ENCODE peak calls at places on chromosomes 1 and 21, in eight cellular contexts. T is endothelial cell of umbilical vein, P is fibroblast of lung, E is breast epithelium, G is stomach, L is GM23338, U is GM12878, H is adrenal gland. R is an unnamed sample. For H3K4me1, the result is how much of the 10 kb centered on the place peaks cover.

GRCh38 chr1:77037990-77038389 is 170.7 kb downstream of the ST6GALNAC5 start:
- DNase-seq in T (no peak), P (no peak), E (no peak), G (no peak), L (no peak), U (no peak), H (no peak), R (no peak)

GRCh38 chr21:35375115-35375514 is 326.0 kb upstream of the RUNX1 start:
- DNase-seq in T (peak), P (peak), E (no peak), G (no peak), L (no peak), U (no peak), H (no peak), R (no peak)

GRCh38 chr21:44279621-44280260 is 5.9 kb upstream of the AIRE start:
- DNase-seq in T (no peak), P (no peak), E (no peak), G (no peak), L (no peak), U (no peak), H (no peak), R (peak)

GRCh38 chr1:173187838-173188237 is 19.3 kb downstream of the TNFSF4 start:
- DNase-seq in T (no peak), P (no peak), E (no peak), G (no peak), L (no peak), U (no peak), H (no peak), R (no peak)

GRCh38 chr1:211551628-211552465 is 27.1 kb downstream of the SLC30A1 start:
- DNase-seq in T (peak), P (peak), E (no peak), G (peak), L (no peak), U (no peak), H (no peak), R (no peak)

GRCh38 chr1:37822942-37823865 is 15.2 kb upstream of the YRDC start:
- DNase-seq in T (no peak), P (no peak), E (no peak), G (no peak), L (no peak), U (no peak), H (no peak), R (no peak)

GRCh38 chr1:99621340-99621901 is 24.5 kb upstream of the PALMD start:
- DNase-seq in T (no peak), P (no peak), E (no peak), G (no peak), L (no peak), U (no peak), H (no peak), R (no peak)

GRCh38 chr1:33547574-33547973 is 75.1 kb downstream of the ZSCAN20 start:
- DNase-seq in T (no peak), P (no peak), E (no peak), G (no peak), L (no peak), U (no peak), H (no peak), R (no peak)

GRCh38 chr1:97306504-97306903 is 584.9 kb downstream of the PTBP2 start:
- DNase-seq in T (no peak), P (no peak), E (no peak), G (no peak), L (no peak), U (no peak), H (no peak), R (no peak)

GRCh38 chr1:226736001-226736907 is 2.8 kb downstream of the ITPKB start:
- DNase-seq in T (no peak), P (no peak), E (no peak), G (no peak), L (peak), U (no peak), H (no peak), R (peak)

GRCh38 chr1:225735252-225736149 is 42.1 kb upstream of the SRP9 start:
- DNase-seq in T (peak), P (peak), E (no peak), G (peak), L (no peak), U (no peak), H (peak), R (peak)
- TF ChIP-seq CTCF in T (no peak), P (no peak), E (no peak), G (no peak), L (no peak), U (no peak), H (no peak), R (no peak)

DNA sequence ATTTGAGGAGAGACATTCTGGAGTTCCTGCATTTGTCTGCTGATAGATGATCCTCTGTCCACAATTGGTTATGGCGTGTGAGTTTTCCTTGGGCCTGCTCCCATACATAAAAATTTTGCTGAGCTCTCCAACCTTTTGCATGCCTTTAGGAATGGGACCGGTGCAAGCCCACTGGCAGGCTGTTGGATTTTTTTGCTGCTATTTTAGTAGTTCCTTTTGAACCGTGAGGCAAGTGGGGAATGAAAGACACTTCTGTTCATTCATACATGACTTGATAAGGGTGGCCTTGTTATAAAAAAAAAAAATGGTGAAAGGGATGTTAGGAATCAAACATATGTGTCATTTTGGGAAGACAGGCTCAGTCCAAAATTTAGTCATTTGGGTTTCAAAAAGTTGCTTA is 52.1 kb downstream of the NR5A2 start:
- DNase-seq in T (no peak), P (no peak), E (no peak), G (no peak), L (no peak), U (no peak), H (no peak), R (no peak)
- H3K4me1 ChIP-seq in T (under half), P (under half), E (under half), G (under half), L (under half), U (under half), H (under half), R (under half)

DNA sequence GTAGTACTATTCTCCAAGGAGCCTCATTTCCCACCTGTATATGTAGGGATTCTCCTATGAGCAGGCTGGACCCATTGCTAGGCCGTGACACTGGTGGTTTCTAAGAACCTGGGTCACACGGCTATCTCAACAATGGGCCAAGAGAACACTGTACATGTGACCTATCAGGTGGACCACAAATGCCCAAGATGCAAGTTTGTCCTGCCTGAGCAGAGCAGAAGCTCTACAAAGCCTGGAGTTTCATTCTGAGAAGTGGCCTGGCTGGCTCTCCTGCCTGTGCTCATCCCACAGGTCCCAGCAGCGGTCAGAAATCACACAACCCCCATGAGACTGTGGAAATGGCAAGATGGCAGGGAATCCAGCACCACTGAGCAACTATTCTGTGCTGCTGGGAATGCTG is 17.2 kb downstream of the THEMIS2 start:
- DNase-seq in T (no peak), P (no peak), E (no peak), G (no peak), L (no peak), U (no peak), H (no peak), R (no peak)
- H3K4me3 ChIP-seq in T (no peak), P (no peak), E (no peak), G (no peak), L (no peak), U (no peak), H (no peak), R (no peak)

DNA sequence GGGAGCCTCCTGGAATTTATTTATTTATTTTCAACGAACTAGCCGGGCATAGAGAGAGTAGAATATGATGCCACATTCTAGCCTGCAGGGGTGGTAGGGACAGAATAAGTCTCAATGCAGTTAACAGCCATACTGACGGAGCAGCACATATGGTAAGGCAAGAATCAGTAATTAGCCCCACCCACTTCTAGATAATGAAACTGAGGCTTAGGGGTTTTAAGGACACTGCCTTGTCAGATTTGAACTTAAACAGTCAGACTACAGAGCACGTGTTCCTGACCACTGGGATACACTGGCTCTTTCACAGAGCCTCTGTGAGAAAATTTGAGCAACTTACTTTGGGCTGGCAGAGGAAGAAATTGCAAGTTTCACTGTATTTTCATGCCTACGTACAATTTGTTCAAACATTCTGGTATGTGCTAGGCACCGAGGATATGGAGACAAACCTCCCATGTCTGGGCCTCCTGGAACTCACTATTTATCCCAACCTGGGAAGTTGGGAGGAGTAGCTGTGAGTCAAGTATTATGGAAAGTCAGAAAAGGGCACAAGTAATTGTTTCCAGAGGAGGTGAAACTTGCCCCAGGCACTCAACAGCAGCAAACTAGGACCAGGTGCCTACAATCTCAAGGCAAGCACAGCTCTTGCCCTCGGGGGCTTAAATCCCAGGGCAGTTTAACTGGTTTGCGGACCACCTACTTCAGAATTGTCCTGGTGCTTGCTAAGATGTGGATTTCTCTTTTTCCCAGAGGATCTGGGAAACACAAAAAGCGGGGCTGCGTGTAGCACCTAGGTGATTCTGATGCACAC is 1.6 kb upstream of the CLIC4 start:
- DNase-seq in T (peak), P (peak), E (no peak), G (peak), L (peak), U (no peak), H (no peak), R (no peak)
- TF ChIP-seq CTCF in T (no peak), P (no peak), E (no peak), G (no peak), L (no peak), U (no peak), H (no peak), R (no peak)

DNA sequence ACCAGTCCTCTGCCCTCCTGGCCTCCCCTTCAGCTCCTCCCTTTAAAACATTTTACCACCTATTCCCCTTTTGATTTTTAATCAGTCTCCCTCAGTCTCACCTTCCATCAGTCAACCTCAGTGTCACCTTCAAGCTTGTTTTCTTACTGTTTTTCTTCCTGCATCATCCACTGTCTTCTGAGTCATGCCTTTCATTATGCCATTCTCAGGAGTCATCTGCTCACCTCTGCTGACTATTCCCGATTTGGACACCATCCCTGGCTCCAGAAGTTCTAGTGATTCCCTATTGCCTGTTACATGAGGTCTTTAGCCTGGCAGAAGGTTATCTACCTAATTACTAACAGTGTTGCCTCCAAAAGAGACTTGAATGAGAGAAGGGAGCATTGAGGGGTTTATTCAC is 23.9 kb downstream of the NFASC start:
- DNase-seq in T (no peak), P (no peak), E (no peak), G (no peak), L (no peak), U (no peak), H (no peak), R (no peak)
- H3K4me1 ChIP-seq in T (under half), P (under half), E (under half), G (under half), L (under half), U (under half), H (under half), R (under half)

GRCh38 chr1:241847796-241848668 is at the start of gene EXO1:
- DNase-seq in T (peak), P (peak), E (peak), G (peak), L (peak), U (peak), H (peak), R (peak)

GRCh38 chr1:241848680-241849344 is 808 bp downstream of the EXO1 start:
- DNase-seq in T (no peak), P (no peak), E (no peak), G (no peak), L (no peak), U (no peak), H (no peak), R (no peak)

GRCh38 chr1:241846862-241847539 is 1.0 kb upstream of the EXO1 start:
- DNase-seq in T (no peak), P (no peak), E (no peak), G (no peak), L (no peak), U (no peak), H (no peak), R (no peak)

GRCh38 chr1:241847540-241847795 is 536 bp upstream of the EXO1 start:
- DNase-seq in T (no peak), P (no peak), E (no peak), G (no peak), L (no peak), U (no peak), H (no peak), R (no peak)

GRCh38 chr1:241849345-241849695 is 1.3 kb downstream of the EXO1 start:
- DNase-seq in T (no peak), P (no peak), E (no peak), G (no peak), L (no peak), U (no peak), H (no peak), R (no peak)
- H3K4me3 ChIP-seq in T (peak), P (peak), E (no peak), G (no peak), L (peak), U (peak), H (no peak), R (no peak)

DNA sequence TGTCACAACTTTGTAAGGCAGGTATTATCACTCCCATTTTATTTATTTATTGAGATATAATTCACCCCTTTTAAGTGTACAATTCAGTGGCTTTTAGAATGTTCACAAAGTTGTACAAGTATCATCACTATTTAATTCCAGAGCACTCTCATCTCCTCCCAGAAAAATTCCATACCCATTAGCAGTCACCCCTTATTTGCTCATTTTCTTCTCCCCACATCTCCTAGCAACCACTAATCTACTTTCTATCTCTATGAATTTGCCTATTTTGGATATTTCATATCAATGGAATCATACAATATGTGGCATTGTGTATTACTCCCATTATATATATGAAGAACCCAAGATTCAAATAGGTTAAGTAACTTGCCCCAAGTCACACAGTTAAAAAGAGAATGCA is 7.0 kb downstream of the DSTYK start:
- DNase-seq in T (no peak), P (no peak), E (no peak), G (no peak), L (no peak), U (no peak), H (no peak), R (no peak)
- TF ChIP-seq CTCF in T (no peak), P (no peak), E (no peak), G (no peak), L (no peak), U (no peak), H (no peak), R (no peak)

DNA sequence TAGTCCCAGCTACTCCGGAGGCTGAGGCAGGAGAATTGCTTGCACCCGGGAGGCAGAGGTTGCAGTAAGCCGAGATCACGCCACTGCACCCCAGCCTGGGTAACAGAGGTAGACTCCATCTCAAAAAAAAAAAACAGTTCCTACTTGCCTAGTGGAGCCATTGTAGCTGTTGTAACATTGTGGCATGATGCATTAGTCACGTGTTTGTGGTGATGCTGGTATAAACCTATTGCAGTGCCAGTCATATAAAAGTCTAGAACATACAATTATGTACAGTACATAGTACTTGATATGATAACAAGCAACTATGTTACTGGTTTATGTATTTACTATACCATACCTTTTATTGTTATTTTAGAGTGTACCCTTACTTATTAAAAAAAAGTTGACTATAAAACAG is 16.2 kb downstream of the KYAT3 start:
- DNase-seq in T (no peak), P (no peak), E (no peak), G (no peak), L (no peak), U (no peak), H (no peak), R (no peak)
- H3K4me1 ChIP-seq in T (under half), P (under half), E (under half), G (under half), L (under half), U (under half), H (under half), R (under half)

R was measured in mucosa of descending colon.